ENCODE peak calls at places on chromosome 10, in six cellular contexts. U is breast epithelium, E is GM12865, O is IMR-90, W is right cardiac atrium, N is BE2C. A is an unnamed sample.

GRCh38 chr10:32149257-32149955 is 93.2 kb upstream of the KIF5B start:
- DNase-seq in U (peak; percentile 46), E (peak; percentile 86), O (peak; percentile 87), W (peak; percentile 81), N (no peak), A (peak; percentile 45)

GRCh38 chr10:108601856-108602255 is 1321.5 kb downstream of the XPNPEP1 start:
- DNase-seq in U (no peak), E (no peak), O (no peak), W (no peak), N (no peak), A (no peak)

GRCh38 chr10:5547934-5548660 is 23.3 kb downstream of the CALML3 start:
- DNase-seq in U (peak; percentile 64), E (no peak), O (no peak), W (no peak), N (no peak), A (no peak)

GRCh38 chr10:34768261-34768971 is 46.7 kb downstream of the PARD3 start:
- DNase-seq in U (peak; percentile 86), E (no peak), O (peak; percentile 21), W (peak; percentile 87), N (no peak), A (no peak)

GRCh38 chr10:35937538-35937937 is 295.4 kb upstream of the FZD8 start:
- DNase-seq in U (no peak), E (no peak), O (no peak), W (no peak), N (no peak), A (no peak)

GRCh38 chr10:89481662-89482061 is 53.7 kb downstream of the SLC16A12 start:
- DNase-seq in U (no peak), E (no peak), O (peak; percentile 93), W (no peak), N (no peak), A (peak; percentile 65)

GRCh38 chr10:131855763-131856401 is 44.9 kb upstream of the PPP2R2D start:
- DNase-seq in U (no peak), E (no peak), O (no peak), W (no peak), N (peak; percentile 4), A (no peak)

GRCh38 chr10:86775056-86775858 is 18.8 kb downstream of the BMPR1A start:
- DNase-seq in U (no peak), E (peak; percentile 77), O (peak; percentile 33), W (no peak), N (peak; percentile 44), A (no peak)

GRCh38 chr10:132206377-132206745 is 19.6 kb downstream of the DPYSL4 start:
- DNase-seq in U (no peak), E (no peak), O (no peak), W (peak; percentile 3), N (no peak), A (no peak)

GRCh38 chr10:112235920-112236319 is 47.3 kb upstream of the TECTB start:
- DNase-seq in U (no peak), E (no peak), O (peak; percentile 17), W (no peak), N (no peak), A (no peak)

GRCh38 chr10:53726921-53727320 is 954.3 kb upstream of the MBL2 start:
- DNase-seq in U (no peak), E (no peak), O (no peak), W (no peak), N (no peak), A (no peak)

GRCh38 chr10:123429631-123430257 is 236.4 kb upstream of the GPR26 start:
- DNase-seq in U (no peak), E (no peak), O (no peak), W (no peak), N (peak; percentile 37), A (no peak)

GRCh38 chr10:123009105-123009805 is 449 bp downstream of the ACADSB start:
- DNase-seq in U (no peak), E (peak; percentile 8), O (no peak), W (peak; percentile 18), N (peak; percentile 40), A (no peak)

GRCh38 chr10:66837990-66838389 is 87.8 kb upstream of the LRRTM3 start:
- DNase-seq in U (no peak), E (no peak), O (peak; percentile 61), W (no peak), N (no peak), A (peak; percentile 30)

GRCh38 chr10:131311661-131312260 is at the start of gene TCERG1L:
- DNase-seq in U (no peak), E (no peak), O (no peak), W (no peak), N (no peak), A (no peak)

GRCh38 chr10:8910314-8910713 is 855.8 kb downstream of the GATA3 start:
- DNase-seq in U (no peak), E (no peak), O (no peak), W (no peak), N (no peak), A (no peak)

GRCh38 chr10:112330154-112330553 is 43.8 kb upstream of the ACSL5 start:
- DNase-seq in U (no peak), E (no peak), O (no peak), W (no peak), N (no peak), A (no peak)

GRCh38 chr10:78717200-78717599 is 351.6 kb upstream of the ZMIZ1 start:
- DNase-seq in U (peak; percentile 58), E (no peak), O (peak; percentile 73), W (peak; percentile 51), N (no peak), A (peak; percentile 29)

GRCh38 chr10:6674282-6674681 is 94.2 kb upstream of the PRKCQ start:
- DNase-seq in U (peak; percentile 24), E (no peak), O (no peak), W (no peak), N (no peak), A (no peak)

GRCh38 chr10:23099816-23100215 is 4.4 kb downstream of the MSRB2 start:
- DNase-seq in U (no peak), E (no peak), O (peak; percentile 7), W (no peak), N (no peak), A (no peak)

GRCh38 chr10:103181244-103181643 is 11.8 kb downstream of the NT5C2 start:
- DNase-seq in U (no peak), E (peak; percentile 45), O (no peak), W (no peak), N (no peak), A (no peak)

GRCh38 chr10:103175580-103176285 is 17.3 kb downstream of the NT5C2 start:
- DNase-seq in U (no peak), E (no peak), O (no peak), W (no peak), N (no peak), A (no peak)

GRCh38 chr10:103177123-103177522 is 15.9 kb downstream of the NT5C2 start:
- DNase-seq in U (no peak), E (no peak), O (no peak), W (no peak), N (no peak), A (no peak)

GRCh38 chr10:103184615-103185014 is 8.5 kb downstream of the NT5C2 start:
- DNase-seq in U (no peak), E (no peak), O (no peak), W (no peak), N (no peak), A (no peak)

GRCh38 chr10:103180491-103180890 is 12.6 kb downstream of the NT5C2 start:
- DNase-seq in U (no peak), E (no peak), O (no peak), W (no peak), N (no peak), A (no peak)
- H3K4me3 ChIP-seq in U (no peak overlapping the region), E (no peak overlapping the region), O (no peak overlapping the region), W (no peak overlapping the region), N (no peak overlapping the region), A (no peak overlapping the region)

GRCh38 chr10:125991009-125991788 is 94.8 kb downstream of the FANK1 start:
- DNase-seq in U (no peak), E (no peak), O (no peak), W (no peak), N (peak; percentile 39), A (no peak)
- H3K4me3 ChIP-seq in U (no peak overlapping the region), E (no peak overlapping the region), O (no peak overlapping the region), W (no peak overlapping the region), N (no peak overlapping the region), A (no peak overlapping the region)

GRCh38 chr10:26386800-26387199 is 51.3 kb upstream of the APBB1IP start:
- DNase-seq in U (no peak), E (peak; percentile 76), O (no peak), W (no peak), N (no peak), A (no peak)

GRCh38 chr10:26389533-26389932 is 48.6 kb upstream of the APBB1IP start:
- DNase-seq in U (no peak), E (no peak), O (no peak), W (no peak), N (no peak), A (no peak)

DNA sequence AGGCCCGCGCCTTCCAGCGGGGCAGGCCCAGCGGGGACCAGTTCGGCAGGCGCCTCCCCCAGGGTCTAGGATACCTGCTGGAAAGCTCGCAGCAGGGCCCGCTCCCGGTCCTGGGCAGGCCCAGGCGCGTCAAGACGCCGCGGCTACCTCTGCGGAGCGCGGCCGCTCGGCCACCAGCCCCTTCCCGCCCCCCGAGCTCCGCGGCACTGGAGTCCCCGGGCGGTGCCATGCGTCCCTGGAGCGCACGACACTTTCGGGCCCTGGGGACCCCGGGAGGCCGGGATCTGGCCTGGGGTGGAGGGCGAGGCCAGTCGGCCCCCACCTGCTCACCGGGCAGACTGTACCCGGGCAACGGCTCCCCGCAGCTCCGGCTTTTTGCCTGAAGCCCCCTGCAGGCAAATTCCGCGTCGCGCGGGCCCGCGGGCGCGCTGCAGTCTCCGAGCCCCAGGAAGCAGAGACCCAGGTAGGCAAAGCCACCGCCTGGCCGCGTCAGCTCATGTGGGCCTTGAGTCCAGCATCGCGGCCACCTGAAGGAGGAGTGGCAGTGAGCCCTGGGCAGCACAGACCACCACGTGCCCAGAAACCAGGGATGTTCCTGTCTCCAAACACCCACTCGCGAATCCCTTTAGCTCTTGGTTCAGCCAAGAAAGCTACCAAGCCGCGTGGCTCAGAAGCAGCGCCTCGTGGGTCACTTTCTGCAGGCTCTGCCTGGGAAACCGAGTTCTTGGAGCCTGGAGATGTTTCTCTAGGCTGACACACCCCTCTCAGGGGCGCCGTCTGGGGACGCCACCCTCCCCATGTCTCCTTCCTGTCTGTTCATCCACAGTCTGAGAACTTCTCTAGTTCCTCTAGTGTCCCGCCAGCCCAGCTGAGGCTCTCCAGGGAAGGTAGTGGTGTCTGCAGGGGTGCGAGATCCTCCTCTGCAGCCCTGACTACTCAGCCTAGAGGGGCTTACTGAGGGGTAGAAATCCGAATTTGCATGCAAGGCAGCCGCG is 46.1 kb upstream of the APBB1IP start:
- DNase-seq in U (no peak), E (peak; percentile 31), O (no peak), W (peak; percentile 17), N (no peak), A (no peak)
- H3K4me3 ChIP-seq in U (no peak overlapping the region), E (peak overlapping the region; percentile 57), O (no peak overlapping the region), W (no peak overlapping the region), N (no peak overlapping the region), A (no peak overlapping the region)

GRCh38 chr10:1735562-1735961 is 1.8 kb downstream of the ADARB2 start:
- DNase-seq in U (no peak), E (no peak), O (no peak), W (no peak), N (no peak), A (no peak)

GRCh38 chr10:1738950-1739349 is 1.6 kb upstream of the ADARB2 start:
- DNase-seq in U (no peak), E (peak; percentile 86), O (no peak), W (no peak), N (no peak), A (no peak)

GRCh38 chr10:1737222-1738061 is at the start of gene ADARB2:
- DNase-seq in U (no peak), E (peak; percentile 89), O (no peak), W (no peak), N (peak; percentile 53), A (no peak)

GRCh38 chr10:1736180-1736971 is 949 bp downstream of the ADARB2 start:
- DNase-seq in U (no peak), E (no peak), O (no peak), W (no peak), N (no peak), A (no peak)

GRCh38 chr10:1736972-1737221 is 428 bp downstream of the ADARB2 start:
- DNase-seq in U (no peak), E (no peak), O (no peak), W (no peak), N (no peak), A (no peak)
- H3K4me3 ChIP-seq in U (peak overlapping the region; percentile 35), E (peak overlapping the region; percentile 86), O (no peak overlapping the region), W (no peak overlapping the region), N (no peak overlapping the region), A (no peak overlapping the region)

A was measured in AG04450.